ENCODE peak calls at places on chromosome 21, in nine cellular contexts. J, Q, C, K, Z, S, P, R and Y are unnamed samples.

GRCh38 chr21:38913120-38913975 is 107.6 kb downstream of the ETS2 start:
- DNase-seq in C (peak; percentile 93), Z (peak; percentile 78), S (peak; percentile 85), K (peak; percentile 77), Q (peak; percentile 87), P (no peak), R (peak; percentile 93), J (peak; percentile 52), Y (peak; percentile 89)

GRCh38 chr21:27476696-27477095 is 509.8 kb upstream of the ADAMTS5 start:
- DNase-seq in K (no peak), R (no peak), Z (no peak), P (no peak), J (no peak), S (no peak), Q (no peak), C (no peak), Y (no peak)

GRCh38 chr21:28216976-28217523 is 775.6 kb downstream of the LTN1 start:
- DNase-seq in Q (no peak), Z (no peak), K (no peak), C (no peak), P (no peak), R (no peak), J (no peak), S (no peak), Y (no peak)

GRCh38 chr21:28228624-28228995 is 764.1 kb downstream of the LTN1 start:
- DNase-seq in C (no peak), R (no peak), K (no peak), P (no peak), J (no peak), S (no peak), Z (no peak), Q (no peak), Y (no peak)

GRCh38 chr21:39441502-39442475 is 3.8 kb downstream of the LCA5L start:
- DNase-seq in S (no peak), J (peak; percentile 71), Z (peak; percentile 76), R (no peak), C (no peak), Q (no peak), P (peak; percentile 20), K (peak; percentile 45), Y (no peak)

GRCh38 chr21:39313457-39314154 is at the start of gene BRWD1:
- DNase-seq in C (peak; percentile 80), Z (peak; percentile 90), Q (peak; percentile 61), P (peak; percentile 20), K (peak; percentile 58), J (peak; percentile 91), S (peak; percentile 95), R (peak; percentile 80), Y (peak; percentile 53)

GRCh38 chr21:16423921-16424320 is 694.1 kb downstream of the USP25 start:
- DNase-seq in P (no peak), Q (no peak), S (no peak), Z (no peak), R (no peak), J (no peak), K (no peak), C (no peak), Y (no peak)

GRCh38 chr21:26715878-26716506 is 129.2 kb downstream of the ADAMTS1 start:
- DNase-seq in Q (peak; percentile 8), K (no peak), Z (peak; percentile 87), J (peak; percentile 22), R (peak; percentile 35), S (no peak), P (no peak), C (peak; percentile 44), Y (no peak)

GRCh38 chr21:38903578-38904193 is 98.0 kb downstream of the ETS2 start:
- DNase-seq in Q (peak; percentile 94), J (no peak), R (no peak), Z (no peak), C (peak; percentile 59), P (no peak), K (no peak), S (no peak), Y (peak; percentile 91)

GRCh38 chr21:37085726-37086125 is 12.7 kb downstream of the TTC3 start:
- DNase-seq in K (no peak), J (no peak), Z (no peak), Q (no peak), R (no peak), S (no peak), P (no peak), C (no peak), Y (no peak)

GRCh38 chr21:37658994-37659458 is 257.2 kb downstream of the KCNJ6 start:
- DNase-seq in P (no peak), Z (no peak), Q (peak; percentile 50), R (no peak), S (no peak), K (no peak), J (peak; percentile 37), C (no peak), Y (peak; percentile 32)

GRCh38 chr21:35926003-35926541 is 134.3 kb downstream of the SETD4 start:
- DNase-seq in S (no peak), R (no peak), Z (no peak), Q (no peak), K (no peak), C (no peak), P (no peak), J (no peak), Y (no peak)

GRCh38 chr21:39307466-39307865 is 6.0 kb downstream of the BRWD1 start:
- DNase-seq in K (no peak), Z (no peak), P (no peak), Q (no peak), C (no peak), R (no peak), J (no peak), S (no peak), Y (no peak)

GRCh38 chr21:28371713-28372112 is 621.0 kb downstream of the LTN1 start:
- DNase-seq in R (no peak), K (no peak), P (no peak), C (no peak), S (no peak), Z (no peak), Q (no peak), J (no peak), Y (no peak)

GRCh38 chr21:26686278-26686677 is 113.2 kb upstream of the CYYR1 start:
- DNase-seq in P (no peak), R (no peak), J (no peak), K (no peak), C (no peak), S (peak; percentile 66), Z (peak; percentile 80), Q (no peak), Y (no peak)

GRCh38 chr21:18529253-18529652 is 125.7 kb upstream of the TMPRSS15 start:
- DNase-seq in J (no peak), C (no peak), Z (no peak), P (peak; percentile 8), Q (no peak), R (no peak), S (no peak), K (no peak), Y (no peak)

GRCh38 chr21:36902793-36903192 is 63.7 kb downstream of the HLCS start:
- DNase-seq in J (no peak), Z (peak; percentile 33), Q (no peak), C (no peak), R (no peak), K (no peak), P (no peak), S (no peak), Y (no peak)

GRCh38 chr21:37338671-37339526 is 27.7 kb upstream of the DYRK1A start:
- DNase-seq in Z (no peak), P (peak; percentile 84), J (peak; percentile 84), S (no peak), Q (no peak), K (peak; percentile 61), R (no peak), C (no peak), Y (no peak)

GRCh38 chr21:36783612-36784383 is 84.9 kb downstream of the SIM2 start:
- DNase-seq in P (no peak), C (no peak), R (no peak), J (no peak), K (peak; percentile 90), Z (no peak), Q (no peak), S (no peak), Y (no peak)

GRCh38 chr21:36134820-36135390 is at the start of gene CBR3:
- DNase-seq in P (no peak), C (peak; percentile 48), Z (peak; percentile 43), Q (peak; percentile 60), S (peak; percentile 87), K (no peak), J (no peak), R (peak; percentile 55), Y (peak; percentile 48)

DNA sequence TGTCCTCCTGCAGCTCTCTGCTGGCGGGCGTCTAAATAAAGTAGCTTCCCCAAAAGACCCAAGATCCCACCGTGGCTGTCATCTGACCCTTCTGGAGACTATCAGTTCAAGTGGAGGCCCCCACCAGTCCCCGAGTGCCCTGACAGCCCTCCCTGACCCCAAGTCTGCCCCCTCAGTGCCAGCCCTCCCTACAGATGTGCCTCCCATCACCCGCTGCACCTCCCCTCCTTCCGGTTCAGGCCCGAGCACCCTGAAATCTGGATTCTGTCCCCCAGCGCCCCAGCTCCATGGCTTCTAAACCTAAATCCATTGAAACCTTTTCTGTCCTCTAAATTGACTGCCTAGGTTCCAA is 593 bp downstream of the IL10RB start:
- DNase-seq in P (no peak), C (peak; percentile 28), Q (no peak), J (peak; percentile 42), Z (no peak), K (no peak), S (peak; percentile 88), R (peak; percentile 45), Y (no peak)
- TF ChIP-seq POLR2AphosphoS5 in P (no peak), C (no peak), Q (no peak), J (no peak), Z (no peak), K (no peak), S (no peak), R (no peak), Y (no peak)

GRCh38 chr21:43305336-43305665 is 121.6 kb downstream of the SIK1 start:
- DNase-seq in J (no peak), S (peak; percentile 64), Q (no peak), R (no peak), Z (no peak), P (no peak), K (no peak), C (no peak), Y (no peak)
- H3K4me1 ChIP-seq in J (peaks cover 7% of the 10 kb centered on the region), S (peaks cover 5% of the 10 kb centered on the region), Q (no peaks in the 10 kb centered on the region), R (no peaks in the 10 kb centered on the region), Z (no peaks in the 10 kb centered on the region), P (peaks cover 2% of the 10 kb centered on the region), K (peaks cover 10% of the 10 kb centered on the region), C (peaks cover 17% of the 10 kb centered on the region), Y (no peaks in the 10 kb centered on the region)

DNA sequence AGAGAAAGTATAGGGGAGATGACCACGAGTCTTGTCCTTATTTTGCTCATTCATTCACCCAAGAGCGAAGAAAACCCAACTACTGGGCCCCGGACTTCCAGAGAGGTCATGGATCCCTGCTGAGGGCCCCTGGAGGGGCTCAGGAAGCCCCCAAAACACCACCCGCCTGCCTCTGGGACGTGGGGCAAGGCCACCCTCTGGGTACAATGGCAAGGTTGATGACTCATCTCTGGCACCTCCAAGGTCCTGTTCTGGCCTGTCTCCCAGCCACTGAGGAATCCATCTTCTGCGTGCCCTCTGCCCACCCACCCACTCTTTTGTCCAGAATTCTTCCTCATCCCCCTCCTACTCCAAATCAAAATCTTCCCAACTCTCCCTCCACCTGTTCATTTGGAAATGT is 21.3 kb upstream of the PRDM15 start:
- DNase-seq in J (no peak), P (no peak), C (no peak), Z (no peak), Q (no peak), K (no peak), R (no peak), S (no peak), Y (no peak)
- TF ChIP-seq POLR2AphosphoS5 in J (no peak), P (no peak), C (no peak), Z (no peak), Q (no peak), K (no peak), R (no peak), S (no peak), Y (no peak)

GRCh38 chr21:44018813-44019567 is 6.9 kb downstream of the TRAPPC10 start:
- DNase-seq in Q (no peak), S (no peak), P (no peak), Z (no peak), J (peak; percentile 65), C (no peak), R (no peak), K (no peak), Y (no peak)
- H3K4me1 ChIP-seq in Q (no peaks in the 10 kb centered on the region), S (peaks cover 54% of the 10 kb centered on the region), P (peaks cover 8% of the 10 kb centered on the region), Z (no peaks in the 10 kb centered on the region), J (peaks cover 56% of the 10 kb centered on the region), C (peaks cover 94% of the 10 kb centered on the region), R (peaks cover 3% of the 10 kb centered on the region), K (peaks cover 2% of the 10 kb centered on the region), Y (peaks cover 9% of the 10 kb centered on the region)